ENCODE peak calls at places on chromosome 10, in five cellular contexts. A, J, L, V and N are unnamed samples.

GRCh38 chr10:130809761-130810515 is 501.6 kb downstream of the TCERG1L start:
- DNase-seq in A (no peak), J (no peak), L (peak; percentile 44), V (no peak), N (peak; percentile 69)

GRCh38 chr10:132175907-132176581 is 10.7 kb upstream of the DPYSL4 start:
- DNase-seq in A (peak; percentile 30), J (no peak), L (no peak), V (no peak), N (no peak)

GRCh38 chr10:106577266-106577665 is 587.2 kb downstream of the SORCS1 start:
- DNase-seq in A (no peak), J (no peak), L (no peak), V (no peak), N (no peak)

GRCh38 chr10:63487990-63488389 is 22.2 kb upstream of the JMJD1C start:
- DNase-seq in A (no peak), J (no peak), L (no peak), V (no peak), N (no peak)

GRCh38 chr10:127774771-127775559 is 38.0 kb downstream of the FOXI2 start:
- DNase-seq in A (peak; percentile 13), J (peak; percentile 11), L (no peak), V (no peak), N (no peak)

GRCh38 chr10:104622175-104622574 is 18.9 kb upstream of the SORCS3 start:
- DNase-seq in A (no peak), J (no peak), L (no peak), V (no peak), N (no peak)

GRCh38 chr10:31829776-31830175 is 98.9 kb downstream of the ARHGAP12 start:
- DNase-seq in A (no peak), J (no peak), L (no peak), V (no peak), N (no peak)

GRCh38 chr10:48557511-48558123 is 47.3 kb downstream of the ARHGAP22 start:
- DNase-seq in A (no peak), J (no peak), L (no peak), V (no peak), N (no peak)

GRCh38 chr10:9028211-9028610 is 973.7 kb downstream of the GATA3 start:
- DNase-seq in A (no peak), J (no peak), L (no peak), V (no peak), N (no peak)

GRCh38 chr10:79048639-79049550 is 19.9 kb upstream of the ZMIZ1 start:
- DNase-seq in A (no peak), J (no peak), L (no peak), V (no peak), N (no peak)

GRCh38 chr10:4431114-4431862 is 394.7 kb upstream of the AKR1E2 start:
- DNase-seq in A (no peak), J (no peak), L (no peak), V (no peak), N (no peak)

GRCh38 chr10:52639652-52640051 is 132.9 kb downstream of the MBL2 start:
- DNase-seq in A (no peak), J (no peak), L (no peak), V (no peak), N (no peak)

GRCh38 chr10:8057636-8058273 is 3.3 kb downstream of the GATA3 start:
- DNase-seq in A (peak; percentile 61), J (no peak), L (no peak), V (no peak), N (no peak)

GRCh38 chr10:43202657-43203490 is 64.0 kb downstream of the RASGEF1A start:
- DNase-seq in A (no peak), J (peak; percentile 50), L (peak; percentile 51), V (peak; percentile 46), N (peak; percentile 72)

GRCh38 chr10:49596836-49597235 is 13.3 kb upstream of the SLC18A3 start:
- DNase-seq in A (no peak), J (no peak), L (no peak), V (no peak), N (no peak)

GRCh38 chr10:93844979-93845626 is 48.7 kb upstream of the SLC35G1 start:
- DNase-seq in A (no peak), J (no peak), L (no peak), V (no peak), N (no peak)

GRCh38 chr10:114026189-114027040 is 17.3 kb upstream of the ADRB1 start:
- DNase-seq in A (peak; percentile 77), J (no peak), L (no peak), V (no peak), N (no peak)

GRCh38 chr10:84715911-84716310 is 387.5 kb downstream of the CCSER2 start:
- DNase-seq in A (peak; percentile 33), J (peak; percentile 72), L (no peak), V (peak; percentile 23), N (no peak)

GRCh38 chr10:119620771-119621384 is 24.1 kb upstream of the TIAL1 start:
- DNase-seq in A (peak; percentile 12), J (peak; percentile 25), L (no peak), V (no peak), N (no peak)

GRCh38 chr10:42801135-42801534 is 18.5 kb downstream of the BMS1 start:
- DNase-seq in A (no peak), J (no peak), L (no peak), V (no peak), N (no peak)

GRCh38 chr10:71314028-71314693 is 4.9 kb upstream of the SLC29A3 start:
- DNase-seq in A (peak; percentile 28), J (peak; percentile 46), L (peak; percentile 66), V (peak; percentile 61), N (no peak)

GRCh38 chr10:60627778-60628773 is 150.2 kb upstream of the CDK1 start:
- DNase-seq in A (no peak), J (no peak), L (no peak), V (no peak), N (no peak)

GRCh38 chr10:36573246-36573645 is 552.2 kb upstream of the ANKRD30A start:
- DNase-seq in A (peak; percentile 64), J (no peak), L (no peak), V (no peak), N (no peak)

GRCh38 chr10:62022830-62023229 is 121.3 kb downstream of the ARID5B start:
- DNase-seq in A (no peak), J (no peak), L (no peak), V (no peak), N (no peak)

GRCh38 chr10:113539789-113540188 is 13.1 kb upstream of the HABP2 start:
- DNase-seq in A (no peak), J (no peak), L (no peak), V (no peak), N (no peak)

GRCh38 chr10:46231087-46231486 is 55.7 kb upstream of the ANTXRL start:
- DNase-seq in A (no peak), J (no peak), L (no peak), V (no peak), N (peak; percentile 61)

GRCh38 chr10:100637785-100638184 is 102.0 kb downstream of the HIF1AN start:
- DNase-seq in A (peak; percentile 8), J (peak; percentile 83), L (no peak), V (no peak), N (no peak)

GRCh38 chr10:4219901-4220300 is 434.9 kb upstream of the KLF6 start:
- DNase-seq in A (no peak), J (no peak), L (no peak), V (no peak), N (no peak)

GRCh38 chr10:35382096-35382495 is 45.8 kb downstream of the CCNY start:
- DNase-seq in A (no peak), J (no peak), L (no peak), V (no peak), N (no peak)

DNA sequence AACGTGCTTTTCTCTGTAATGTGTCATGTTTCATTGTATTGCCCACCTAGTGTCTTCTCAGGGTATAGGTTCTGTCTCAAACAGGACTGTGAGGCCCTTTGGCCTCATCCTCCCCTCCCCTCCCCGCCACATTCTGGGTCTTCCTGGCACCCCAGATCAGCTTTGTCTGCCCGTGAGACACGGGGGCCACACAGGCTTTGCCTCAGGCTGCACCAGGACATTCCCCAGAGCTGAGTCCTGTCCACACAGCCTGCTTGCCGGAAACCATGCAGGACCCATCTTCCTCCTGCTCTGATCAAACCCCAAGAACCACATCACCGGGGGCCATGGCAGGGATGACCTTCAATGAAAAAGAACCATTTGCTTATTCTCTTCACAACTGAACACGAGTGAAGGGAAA is 18.6 kb downstream of the MAT1A start:
- DNase-seq in A (no peak), J (no peak), L (no peak), V (no peak), N (no peak)
- TF ChIP-seq CTCF in A (no peak), J (no peak), L (no peak), V (no peak), N (no peak)

DNA sequence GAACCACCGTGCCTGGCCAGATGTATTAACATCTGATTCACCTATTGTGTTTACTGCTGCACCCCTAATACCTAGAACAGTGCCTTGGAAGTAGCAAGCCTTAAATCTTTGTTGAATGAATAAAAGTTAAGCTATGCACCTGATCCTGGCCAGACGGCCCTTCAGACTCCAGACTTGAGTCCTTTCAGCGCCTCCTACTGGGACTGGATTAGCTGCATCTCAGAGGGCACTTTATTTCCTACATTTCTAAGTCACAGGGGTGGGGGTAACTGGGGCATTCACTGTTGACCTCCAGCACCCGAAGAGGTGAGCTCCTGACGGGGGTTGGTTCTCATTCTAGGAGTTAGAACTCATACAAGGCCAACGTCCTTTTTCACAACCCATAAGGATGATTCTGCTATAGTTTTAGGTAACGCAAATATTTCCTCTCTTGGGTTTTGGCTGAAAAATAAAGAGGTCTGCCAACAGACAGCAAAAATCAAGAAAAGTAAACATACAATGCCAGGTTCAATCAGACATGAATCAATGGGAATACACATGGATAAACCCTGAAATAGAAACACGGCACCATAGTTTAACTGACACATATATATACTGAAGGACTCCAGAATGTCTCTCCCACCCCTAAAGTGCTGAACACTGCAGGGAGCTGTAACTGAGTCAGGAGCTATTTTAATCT is 48.0 kb upstream of the DLG5 start:
- DNase-seq in A (peak; percentile 18), J (peak; percentile 58), L (no peak), V (peak; percentile 20), N (no peak)
- TF ChIP-seq CTCF in A (peak; percentile 11), J (peak; percentile 46), L (no peak), V (peak; percentile 21), N (peak; percentile 62)

GRCh38 chr10:116767235-116767634 is 24.9 kb upstream of the HSPA12A start:
- DNase-seq in A (no peak), J (no peak), L (no peak), V (peak; percentile 59), N (no peak)

GRCh38 chr10:116768786-116769185 is 26.4 kb upstream of the HSPA12A start:
- DNase-seq in A (no peak), J (no peak), L (no peak), V (no peak), N (no peak)

GRCh38 chr10:116765549-116766162 is 23.3 kb upstream of the HSPA12A start:
- DNase-seq in A (peak; percentile 8), J (no peak), L (no peak), V (peak; percentile 58), N (no peak)

GRCh38 chr10:116764979-116765378 is 22.6 kb upstream of the HSPA12A start:
- DNase-seq in A (no peak), J (no peak), L (no peak), V (no peak), N (no peak)

GRCh38 chr10:116766241-116767198 is 24.2 kb upstream of the HSPA12A start:
- DNase-seq in A (no peak), J (no peak), L (no peak), V (no peak), N (no peak)
- TF ChIP-seq CTCF in A (no peak), J (no peak), L (no peak), V (no peak), N (no peak)

DNA sequence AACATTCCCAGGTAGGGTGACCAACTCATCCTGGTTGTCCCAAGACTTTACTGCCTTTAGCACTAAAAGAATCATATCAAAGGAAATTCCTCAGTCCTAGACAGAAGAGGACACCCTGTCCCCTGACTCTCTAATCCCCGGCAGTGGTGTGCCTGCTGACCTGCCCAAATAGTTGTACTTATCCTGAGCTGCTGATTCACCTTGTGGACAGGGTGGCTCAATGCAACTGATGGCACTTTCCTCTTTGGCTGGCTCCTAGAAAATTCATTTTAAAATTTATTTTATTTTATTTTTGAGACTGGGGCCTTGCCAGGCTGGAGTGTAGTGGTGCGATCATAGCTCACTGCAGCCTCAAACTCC is 111.7 kb downstream of the JCAD start:
- DNase-seq in A (no peak), J (no peak), L (no peak), V (no peak), N (no peak)
- TF ChIP-seq CTCF in A (peak; percentile 2), J (no peak), L (no peak), V (no peak), N (no peak)